ENCODE peak calls at places on chromosomes 7 and 10, in seven cellular contexts. C is H9, Z is stomach, L is fibroblast of lung, Q is heart left ventricle, G is left ventricle myocardium inferior, W is ovary. D is an unnamed sample. For H3K9me3, the result is how much of the 10 kb centered on the place peaks cover.

GRCh38 chr7:145698526-145699262 is 417.9 kb upstream of the CNTNAP2 start:
- DNase-seq in C (no peak), Z (no peak), L (no peak), Q (no peak), G (no peak), W (no peak), D (no peak)

GRCh38 chr7:84236398-84236797 is 41.8 kb upstream of the SEMA3A start:
- DNase-seq in C (no peak), Z (no peak), L (peak), Q (no peak), G (no peak), W (no peak), D (no peak)

GRCh38 chr7:121530251-121531174 is 134.4 kb upstream of the FAM3C start:
- DNase-seq in C (no peak), Z (peak), L (peak), Q (peak), G (no peak), W (no peak), D (no peak)

GRCh38 chr7:92432299-92432946 is 14.9 kb upstream of the GATAD1 start:
- DNase-seq in C (no peak), Z (no peak), L (no peak), Q (no peak), G (no peak), W (no peak), D (no peak)

GRCh38 chr10:14087585-14087984 is 243.1 kb downstream of the FRMD4A start:
- DNase-seq in C (no peak), Z (no peak), L (no peak), Q (no peak), G (no peak), W (no peak), D (no peak)

GRCh38 chr10:47374611-47375536 is 9.2 kb downstream of the ZNF488 start:
- DNase-seq in C (peak), Z (peak), L (peak), Q (no peak), G (no peak), W (no peak), D (no peak)

GRCh38 chr10:51700228-51700835 is 937 bp upstream of the CSTF2T start:
- DNase-seq in C (no peak), Z (peak), L (peak), Q (peak), G (no peak), W (peak), D (no peak)

GRCh38 chr10:2897619-2898508 is 169.5 kb upstream of the PFKP start:
- DNase-seq in C (no peak), Z (no peak), L (no peak), Q (no peak), G (no peak), W (no peak), D (no peak)

GRCh38 chr7:75596727-75597614 is 104.9 kb downstream of the SPDYE5 start:
- DNase-seq in C (no peak), Z (no peak), L (no peak), Q (no peak), G (no peak), W (no peak), D (no peak)

GRCh38 chr10:1938317-1938716 is 201.0 kb upstream of the ADARB2 start:
- DNase-seq in C (no peak), Z (no peak), L (no peak), Q (no peak), G (no peak), W (no peak), D (no peak)

GRCh38 chr10:71782221-71782916 is 9.0 kb upstream of the VSIR start:
- DNase-seq in C (no peak), Z (no peak), L (no peak), Q (no peak), G (no peak), W (peak), D (no peak)

GRCh38 chr10:22479419-22479818 is 134.1 kb downstream of the SPAG6 start:
- DNase-seq in C (no peak), Z (no peak), L (peak), Q (peak), G (peak), W (no peak), D (no peak)

GRCh38 chr7:43138710-43139601 is 26.5 kb downstream of the HECW1 start:
- DNase-seq in C (peak), Z (no peak), L (peak), Q (no peak), G (no peak), W (no peak), D (no peak)

GRCh38 chr10:3738855-3739350 is 46.1 kb downstream of the KLF6 start:
- DNase-seq in C (no peak), Z (no peak), L (no peak), Q (no peak), G (no peak), W (no peak), D (no peak)

GRCh38 chr7:158351481-158351880 is 236.1 kb downstream of the PTPRN2 start:
- DNase-seq in C (peak), Z (no peak), L (no peak), Q (no peak), G (no peak), W (no peak), D (no peak)
- H3K9me3 ChIP-seq in C (under half), Z (under half), L (under half), Q (under half), G (under half), W (under half), D (under half)

GRCh38 chr10:126131338-126131737 is 235.0 kb downstream of the FANK1 start:
- DNase-seq in C (no peak), Z (no peak), L (peak), Q (no peak), G (no peak), W (no peak), D (no peak)

GRCh38 chr10:126130291-126130710 is 233.9 kb downstream of the FANK1 start:
- DNase-seq in C (no peak), Z (no peak), L (peak), Q (peak), G (peak), W (peak), D (no peak)

GRCh38 chr10:126135177-126135576 is 238.8 kb downstream of the FANK1 start:
- DNase-seq in C (no peak), Z (no peak), L (peak), Q (no peak), G (no peak), W (no peak), D (no peak)

GRCh38 chr10:126133906-126134703 is 237.7 kb downstream of the FANK1 start:
- DNase-seq in C (no peak), Z (no peak), L (peak), Q (no peak), G (no peak), W (no peak), D (no peak)

GRCh38 chr10:126133082-126133620 is 236.8 kb downstream of the FANK1 start:
- DNase-seq in C (no peak), Z (no peak), L (no peak), Q (no peak), G (no peak), W (no peak), D (no peak)
- H3K27ac ChIP-seq in C (no peak), Z (no peak), L (no peak), Q (no peak), G (no peak), W (no peak), D (no peak)

GRCh38 chr10:48542471-48543210 is 62.2 kb downstream of the ARHGAP22 start:
- DNase-seq in C (peak), Z (peak), L (no peak), Q (no peak), G (no peak), W (no peak), D (no peak)
- TF ChIP-seq CTCF in C (no peak), Z (no peak), L (no peak), Q (no peak), G (no peak), W (no peak), D (no peak)

GRCh38 chr7:158505683-158506082 is 81.9 kb downstream of the PTPRN2 start:
- DNase-seq in C (no peak), Z (no peak), L (no peak), Q (no peak), G (no peak), W (no peak), D (no peak)

GRCh38 chr7:158498443-158499108 is 89.0 kb downstream of the PTPRN2 start:
- DNase-seq in C (no peak), Z (no peak), L (no peak), Q (no peak), G (no peak), W (no peak), D (no peak)

GRCh38 chr7:158500651-158501052 is 87.0 kb downstream of the PTPRN2 start:
- DNase-seq in C (no peak), Z (no peak), L (no peak), Q (peak), G (no peak), W (no peak), D (no peak)

GRCh38 chr7:158501300-158502067 is 86.1 kb downstream of the PTPRN2 start:
- DNase-seq in C (no peak), Z (no peak), L (no peak), Q (no peak), G (no peak), W (no peak), D (no peak)

DNA sequence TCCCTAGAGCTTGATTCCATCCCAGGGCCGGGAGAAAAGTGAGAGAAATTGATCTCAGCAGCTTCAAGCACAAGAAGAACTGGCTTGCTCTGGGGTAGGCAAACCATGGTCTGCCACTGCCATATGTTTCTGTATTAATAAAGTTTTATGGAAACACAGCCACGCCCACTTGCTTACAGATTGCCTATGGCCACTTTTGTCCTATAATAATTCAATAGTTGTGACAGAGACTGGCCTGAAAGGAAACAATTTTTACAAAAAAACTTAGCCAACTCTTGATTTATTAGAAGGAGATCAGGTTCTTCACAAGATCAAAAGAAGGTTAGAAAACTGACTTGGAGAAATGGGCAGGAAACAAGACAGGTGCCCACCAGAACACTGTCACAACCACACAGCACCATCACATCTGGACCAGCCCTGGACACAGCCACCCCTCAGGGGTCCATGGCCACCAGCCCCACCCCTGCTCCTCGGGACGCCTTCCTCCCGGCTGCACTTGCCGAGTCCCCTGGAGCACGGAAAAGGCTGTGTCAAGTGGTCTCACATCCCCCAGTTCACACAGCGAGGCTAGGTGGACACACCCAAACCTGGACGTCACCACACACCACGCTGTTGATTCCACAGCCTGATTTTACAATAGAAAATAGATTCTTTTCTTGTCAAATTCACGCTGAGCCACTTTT is 85.4 kb downstream of the PTPRN2 start:
- DNase-seq in C (no peak), Z (no peak), L (no peak), Q (no peak), G (no peak), W (no peak), D (no peak)
- H3K9me3 ChIP-seq in C (under half), Z (under half), L (under half), Q (under half), G (under half), W (under half), D (under half)

GRCh38 chr10:133390597-133391248 is 3.2 kb upstream of the MTG1 start:
- DNase-seq in C (no peak), Z (peak), L (no peak), Q (no peak), G (no peak), W (no peak), D (peak)

GRCh38 chr10:133393401-133394063 is 425 bp upstream of the MTG1 start:
- DNase-seq in C (peak), Z (peak), L (no peak), Q (no peak), G (no peak), W (no peak), D (peak)

GRCh38 chr10:133391761-133392518 is 2.0 kb upstream of the MTG1 start:
- DNase-seq in C (no peak), Z (peak), L (no peak), Q (no peak), G (no peak), W (no peak), D (peak)

GRCh38 chr10:133388973-133389818 is 4.8 kb upstream of the MTG1 start:
- DNase-seq in C (no peak), Z (peak), L (no peak), Q (no peak), G (no peak), W (no peak), D (peak)

DNA sequence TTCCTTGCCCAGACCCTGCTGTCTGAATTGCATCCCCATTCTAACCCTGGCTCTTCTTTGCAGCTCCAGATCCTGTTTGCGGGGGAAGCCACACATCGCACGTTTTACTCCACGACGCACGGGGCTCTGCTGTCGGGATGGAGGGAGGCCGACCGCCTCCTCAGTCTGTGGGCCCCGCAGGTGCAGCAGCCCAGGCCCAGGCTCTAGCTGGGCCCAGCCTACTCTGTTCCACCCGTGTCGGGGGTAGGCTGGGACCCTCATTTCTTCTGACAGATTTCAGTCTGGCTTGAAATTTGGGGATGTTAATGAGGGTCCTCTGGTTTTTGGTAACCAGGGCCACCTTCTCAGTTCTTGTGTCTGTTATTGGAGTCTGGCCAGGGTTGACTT is 2.7 kb upstream of the MTG1 start:
- DNase-seq in C (no peak), Z (no peak), L (no peak), Q (no peak), G (no peak), W (no peak), D (peak)
- H3K27ac ChIP-seq in C (no peak), Z (peak), L (no peak), Q (no peak), G (no peak), W (no peak), D (no peak)

GRCh38 chr7:149813254-149814035 is 24.7 kb upstream of the ZNF862 start:
- DNase-seq in C (no peak), Z (no peak), L (no peak), Q (no peak), G (no peak), W (no peak), D (no peak)

GRCh38 chr7:149809215-149809614 is 29.0 kb upstream of the ZNF862 start:
- DNase-seq in C (no peak), Z (no peak), L (no peak), Q (peak), G (peak), W (no peak), D (no peak)

GRCh38 chr7:149808311-149808710 is 29.9 kb upstream of the ZNF862 start:
- DNase-seq in C (no peak), Z (no peak), L (no peak), Q (no peak), G (no peak), W (no peak), D (no peak)

GRCh38 chr7:149811831-149812490 is 26.2 kb upstream of the ZNF862 start:
- DNase-seq in C (no peak), Z (no peak), L (no peak), Q (no peak), G (no peak), W (no peak), D (no peak)

DNA sequence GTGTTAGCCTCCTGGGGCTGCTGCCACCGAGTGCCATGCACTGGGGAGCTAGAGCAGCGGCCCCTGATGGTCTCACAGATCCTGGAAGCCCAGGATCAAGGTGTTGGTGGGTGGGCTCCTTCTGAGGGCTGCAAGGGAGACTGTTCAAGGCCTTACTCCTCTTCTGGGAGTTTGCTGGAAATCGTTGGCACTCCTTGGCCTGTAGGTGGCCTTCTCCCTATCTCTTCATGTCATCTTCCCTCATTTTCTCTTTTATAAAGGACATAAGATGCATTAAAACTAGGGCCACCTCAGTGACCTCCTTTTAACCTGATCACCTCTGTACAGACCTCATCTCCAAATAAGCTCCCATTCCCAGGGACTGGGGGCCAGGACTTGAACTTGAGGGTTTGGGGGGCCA is 27.0 kb upstream of the ZNF862 start:
- DNase-seq in C (no peak), Z (no peak), L (peak), Q (no peak), G (no peak), W (no peak), D (no peak)
- TF ChIP-seq CTCF in C (peak), Z (no peak), L (no peak), Q (no peak), G (no peak), W (no peak), D (no peak)

GRCh38 chr10:121860810-121861209 is 67.0 kb downstream of the ATE1 start:
- DNase-seq in C (no peak), Z (no peak), L (no peak), Q (no peak), G (no peak), W (no peak), D (no peak)
- H3K9me3 ChIP-seq in C (under half), Z (under half), L (under half), Q (under half), G (under half), W (under half), D (under half)

GRCh38 chr10:30818854-30819253 is 189.3 kb upstream of the LYZL2 start:
- DNase-seq in C (no peak), Z (no peak), L (no peak), Q (peak), G (peak), W (no peak), D (no peak)
- H3K27ac ChIP-seq in C (no peak), Z (peak), L (peak), Q (peak), G (peak), W (no peak), D (no peak)

GRCh38 chr7:116439005-116439404 is 60.5 kb upstream of the CAV2 start:
- DNase-seq in C (no peak), Z (no peak), L (no peak), Q (no peak), G (no peak), W (no peak), D (no peak)

GRCh38 chr7:116436305-116436826 is 63.2 kb upstream of the CAV2 start:
- DNase-seq in C (no peak), Z (no peak), L (no peak), Q (no peak), G (no peak), W (no peak), D (no peak)

GRCh38 chr7:116439856-116440549 is 59.5 kb upstream of the CAV2 start:
- DNase-seq in C (no peak), Z (no peak), L (peak), Q (no peak), G (no peak), W (no peak), D (no peak)

GRCh38 chr7:116441534-116441933 is 58.0 kb upstream of the CAV2 start:
- DNase-seq in C (no peak), Z (no peak), L (no peak), Q (no peak), G (no peak), W (no peak), D (no peak)

DNA sequence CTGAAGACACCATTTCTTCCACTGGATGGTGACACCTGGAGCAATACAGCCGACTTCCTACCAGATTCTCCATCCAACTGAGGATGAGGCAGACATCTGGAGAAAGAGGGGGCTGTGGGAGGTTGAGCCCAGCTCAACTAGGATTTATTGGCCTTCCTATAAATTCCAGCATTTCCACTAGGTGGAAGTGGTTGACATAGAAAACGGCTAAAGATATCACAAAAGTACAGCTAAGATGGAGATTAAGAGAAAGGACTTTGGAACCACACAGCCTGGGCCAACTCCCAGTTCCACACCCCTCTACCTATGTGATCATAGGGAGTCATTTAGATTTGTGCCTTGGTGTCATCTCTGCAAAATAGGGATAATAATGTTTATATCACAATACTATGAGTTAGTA is 61.3 kb upstream of the CAV2 start:
- DNase-seq in C (no peak), Z (peak), L (peak), Q (no peak), G (no peak), W (no peak), D (no peak)
- TF ChIP-seq CTCF in C (no peak), Z (no peak), L (no peak), Q (no peak), G (peak), W (no peak), D (no peak)